ENCODE peak calls at places on chromosomes 7 and 10, in four cellular contexts. S is esophagus squamous epithelium, I is right lobe of liver, Q is IMR-90. E is an unnamed sample. For H3K4me1, the result is how much of the 10 kb centered on the place peaks cover.

GRCh38 chr7:17408245-17408903 is 109.9 kb downstream of the AHR start:
- DNase-seq in S (no peak), I (peak), Q (peak), E (peak)

GRCh38 chr10:23556727-23557440 is 118.0 kb downstream of the OTUD1 start:
- DNase-seq in S (no peak), I (no peak), Q (peak), E (no peak)

GRCh38 chr7:151087247-151088018 is 1.2 kb downstream of the AGAP3 start:
- DNase-seq in S (no peak), I (peak), Q (peak), E (peak)

GRCh38 chr7:53315986-53316385 is 280.6 kb downstream of the POM121L12 start:
- DNase-seq in S (no peak), I (no peak), Q (no peak), E (peak)

GRCh38 chr10:71447676-71448075 is 51.0 kb downstream of the CDH23 start:
- DNase-seq in S (no peak), I (no peak), Q (no peak), E (no peak)

GRCh38 chr10:94274142-94274787 is 88.5 kb downstream of the NOC3L start:
- DNase-seq in S (no peak), I (peak), Q (no peak), E (peak)

GRCh38 chr10:61897671-61898434 is 3.6 kb upstream of the ARID5B start:
- DNase-seq in S (no peak), I (peak), Q (peak), E (peak)

GRCh38 chr10:69411476-69411875 is 5.2 kb downstream of the TACR2 start:
- DNase-seq in S (no peak), I (no peak), Q (no peak), E (no peak)

GRCh38 chr10:69358148-69358795 is 58.4 kb downstream of the TACR2 start:
- DNase-seq in S (no peak), I (no peak), Q (no peak), E (no peak)

GRCh38 chr7:74026406-74027123 is 1.4 kb upstream of the ELN start:
- DNase-seq in S (no peak), I (peak), Q (peak), E (peak)

GRCh38 chr7:74027124-74027682 is 770 bp upstream of the ELN start:
- DNase-seq in S (no peak), I (no peak), Q (no peak), E (no peak)

GRCh38 chr7:74025745-74026144 is 2.2 kb upstream of the ELN start:
- DNase-seq in S (no peak), I (no peak), Q (no peak), E (no peak)

GRCh38 chr7:74023786-74024185 is 4.2 kb upstream of the ELN start:
- DNase-seq in S (no peak), I (no peak), Q (no peak), E (no peak)

DNA sequence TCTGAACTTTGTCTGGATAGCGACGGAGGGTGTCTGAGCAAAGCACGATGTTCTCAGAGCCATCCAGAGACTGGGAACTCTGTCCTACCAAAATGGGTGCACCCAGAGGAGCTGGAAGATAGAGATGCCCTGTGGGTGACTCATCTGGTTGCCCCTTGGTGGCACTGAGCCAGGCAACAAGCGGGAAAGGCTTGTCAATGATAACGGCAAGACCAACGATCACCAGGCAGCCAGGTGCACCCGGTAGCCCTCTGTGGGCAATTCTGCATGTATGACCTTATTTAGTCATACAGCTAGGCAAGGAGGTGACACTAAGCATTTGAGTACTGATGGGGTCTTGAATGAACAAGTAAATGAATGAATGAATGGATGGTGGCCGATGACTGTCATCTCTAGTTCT is 2.8 kb upstream of the ELN start:
- DNase-seq in S (no peak), I (no peak), Q (no peak), E (no peak)
- H3K4me1 ChIP-seq in S (half or more), I (under half), Q (under half), E (under half)

GRCh38 chr10:104036518-104037260 is 49.0 kb downstream of the COL17A1 start:
- DNase-seq in S (no peak), I (no peak), Q (no peak), E (no peak)
- H3K4me3 ChIP-seq in S (no peak), I (no peak), Q (no peak), E (no peak)

DNA sequence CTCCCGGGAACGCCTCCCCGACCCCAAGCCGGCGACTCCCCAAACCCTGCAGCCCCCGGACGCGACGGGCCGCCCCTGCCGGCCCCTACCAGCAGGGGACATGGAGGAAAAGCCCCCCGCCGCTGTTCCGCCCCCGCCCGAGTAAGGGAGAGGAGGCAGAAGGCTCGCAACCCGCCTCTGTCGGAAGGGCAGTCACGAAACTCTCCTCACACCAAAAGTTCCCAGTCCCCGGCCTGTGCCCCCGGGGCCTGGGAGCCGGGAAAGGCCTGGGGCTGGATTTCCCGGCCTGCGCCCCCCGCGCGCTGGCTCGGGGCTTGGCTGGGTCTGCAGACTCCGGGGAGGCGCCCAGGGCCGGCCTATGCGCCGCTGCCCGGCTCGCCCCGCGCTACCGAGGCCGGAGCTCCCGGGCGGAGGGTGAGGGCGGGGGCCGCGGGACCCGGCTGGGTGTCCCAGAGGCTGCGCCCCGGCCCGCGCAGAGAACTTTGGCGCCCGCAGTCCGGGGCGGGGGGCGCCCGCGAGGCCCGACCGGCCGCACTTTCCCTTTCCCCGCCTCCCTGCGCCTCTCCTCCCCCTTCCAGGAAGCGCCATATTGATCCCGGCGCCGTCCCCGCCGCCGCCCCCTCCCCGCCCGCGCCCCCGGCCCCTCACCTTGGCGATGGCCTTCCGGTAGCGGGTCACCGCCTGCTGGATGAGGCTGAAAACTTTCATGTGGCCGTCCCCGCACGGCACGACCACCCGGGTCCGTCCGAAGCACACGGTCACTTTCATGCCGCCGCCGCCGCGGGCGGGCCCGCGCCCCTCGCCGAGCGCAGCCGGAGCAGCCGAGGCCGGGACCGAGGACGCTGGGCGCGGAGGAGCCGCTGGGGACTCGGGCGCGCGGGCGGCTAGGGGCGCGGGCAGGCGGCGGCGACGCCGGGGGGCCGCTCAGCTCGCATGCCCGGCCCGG is 595 bp downstream of the PARD3 start:
- DNase-seq in S (no peak), I (peak), Q (peak), E (peak)
- TF ChIP-seq POLR2A in S (no peak), I (no peak), Q (no peak), E (no peak)

DNA sequence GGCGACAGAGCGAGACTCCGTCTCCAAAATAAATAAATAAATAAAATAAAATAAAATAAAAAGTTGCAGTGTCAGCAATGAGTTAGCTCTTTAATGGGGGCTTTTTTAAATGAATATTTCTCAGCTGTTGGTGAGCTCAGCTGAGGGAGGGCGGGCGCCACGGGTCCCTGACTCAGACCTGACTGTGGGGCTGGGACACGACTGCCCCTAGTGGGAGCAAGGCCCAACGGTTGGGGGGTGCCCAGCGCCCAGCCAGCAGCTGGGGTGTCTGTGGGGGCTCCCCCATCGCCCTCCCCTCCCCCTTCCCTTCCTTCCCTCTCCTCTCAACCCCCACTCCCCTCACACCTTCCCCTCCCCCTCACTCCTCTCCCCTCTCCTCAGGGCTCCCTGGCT is 46.6 kb downstream of the PWWP2B start:
- DNase-seq in S (no peak), I (no peak), Q (peak), E (peak)
- H3K4me1 ChIP-seq in S (under half), I (under half), Q (under half), E (under half)